ENCODE peak calls at places on chromosome 5, in nine cellular contexts. One of them, this sample, is unnamed.

GRCh38 chr5:59164041-59164830 is 581.4 kb downstream of the RAB3C start:
- DNase-seq in B cell: no peak
- DNase-seq in body of pancreas: no peak
- DNase-seq in adrenal gland: no peak
- DNase-seq in fibroblast of gingiva: peak
- DNase-seq in T-helper 2 cell: no peak
- DNase-seq in A172: no peak
- DNase-seq in EH: peak
- DNase-seq in OCI-M1: no peak
- DNase-seq in this sample: no peak

GRCh38 chr5:139655727-139656271 is 7.7 kb downstream of the CXXC5 start:
- DNase-seq in B cell: no peak
- DNase-seq in body of pancreas: peak
- DNase-seq in adrenal gland: no peak
- DNase-seq in fibroblast of gingiva: peak
- DNase-seq in T-helper 2 cell: no peak
- DNase-seq in A172: peak
- DNase-seq in EH: peak
- DNase-seq in OCI-M1: no peak
- DNase-seq in this sample: no peak

GRCh38 chr5:97425511-97425910 is 242.5 kb upstream of the RIOK2 start:
- DNase-seq in B cell: no peak
- DNase-seq in body of pancreas: no peak
- DNase-seq in adrenal gland: no peak
- DNase-seq in fibroblast of gingiva: no peak
- DNase-seq in T-helper 2 cell: no peak
- DNase-seq in A172: no peak
- DNase-seq in EH: peak
- DNase-seq in OCI-M1: peak
- DNase-seq in this sample: no peak

GRCh38 chr5:73447234-73448071 is 1.1 kb downstream of the FOXD1 start:
- DNase-seq in B cell: peak
- DNase-seq in body of pancreas: peak
- DNase-seq in adrenal gland: no peak
- DNase-seq in fibroblast of gingiva: peak
- DNase-seq in T-helper 2 cell: peak
- DNase-seq in A172: peak
- DNase-seq in EH: peak
- DNase-seq in OCI-M1: no peak
- DNase-seq in this sample: no peak

GRCh38 chr5:158119852-158120708 is 261.1 kb upstream of the CLINT1 start:
- DNase-seq in B cell: no peak
- DNase-seq in body of pancreas: no peak
- DNase-seq in adrenal gland: no peak
- DNase-seq in fibroblast of gingiva: peak
- DNase-seq in T-helper 2 cell: no peak
- DNase-seq in A172: no peak
- DNase-seq in EH: peak
- DNase-seq in OCI-M1: peak
- DNase-seq in this sample: no peak

GRCh38 chr5:35908266-35908665 is 30.2 kb downstream of the CAPSL start:
- DNase-seq in B cell: no peak
- DNase-seq in body of pancreas: no peak
- DNase-seq in adrenal gland: no peak
- DNase-seq in fibroblast of gingiva: no peak
- DNase-seq in T-helper 2 cell: no peak
- DNase-seq in A172: no peak
- DNase-seq in EH: no peak
- DNase-seq in OCI-M1: no peak
- DNase-seq in this sample: no peak

GRCh38 chr5:28575368-28575767 is 1537.0 kb upstream of the CDH9 start:
- DNase-seq in B cell: no peak
- DNase-seq in body of pancreas: no peak
- DNase-seq in adrenal gland: no peak
- DNase-seq in fibroblast of gingiva: no peak
- DNase-seq in T-helper 2 cell: no peak
- DNase-seq in A172: no peak
- DNase-seq in EH: no peak
- DNase-seq in OCI-M1: no peak
- DNase-seq in this sample: no peak

GRCh38 chr5:124561451-124561850 is 185.0 kb downstream of the ZNF608 start:
- DNase-seq in B cell: no peak
- DNase-seq in body of pancreas: no peak
- DNase-seq in adrenal gland: no peak
- DNase-seq in fibroblast of gingiva: no peak
- DNase-seq in T-helper 2 cell: no peak
- DNase-seq in A172: peak
- DNase-seq in EH: no peak
- DNase-seq in OCI-M1: no peak
- DNase-seq in this sample: no peak

GRCh38 chr5:10866913-10867312 is 105.9 kb upstream of the DAP start:
- DNase-seq in B cell: no peak
- DNase-seq in body of pancreas: no peak
- DNase-seq in adrenal gland: no peak
- DNase-seq in fibroblast of gingiva: no peak
- DNase-seq in T-helper 2 cell: no peak
- DNase-seq in A172: no peak
- DNase-seq in EH: no peak
- DNase-seq in OCI-M1: peak
- DNase-seq in this sample: no peak

GRCh38 chr5:163696270-163696887 is 191.0 kb downstream of the MAT2B start:
- DNase-seq in B cell: peak
- DNase-seq in body of pancreas: peak
- DNase-seq in adrenal gland: peak
- DNase-seq in fibroblast of gingiva: peak
- DNase-seq in T-helper 2 cell: no peak
- DNase-seq in A172: peak
- DNase-seq in EH: peak
- DNase-seq in OCI-M1: peak
- DNase-seq in this sample: peak

GRCh38 chr5:100802188-100802587 is 100.9 kb downstream of the ST8SIA4 start:
- DNase-seq in B cell: no peak
- DNase-seq in body of pancreas: no peak
- DNase-seq in adrenal gland: no peak
- DNase-seq in fibroblast of gingiva: no peak
- DNase-seq in T-helper 2 cell: no peak
- DNase-seq in A172: no peak
- DNase-seq in EH: no peak
- DNase-seq in OCI-M1: no peak
- DNase-seq in this sample: no peak

GRCh38 chr5:134026521-134027202 is 21.9 kb upstream of the VDAC1 start:
- DNase-seq in B cell: peak
- DNase-seq in body of pancreas: peak
- DNase-seq in adrenal gland: peak
- DNase-seq in fibroblast of gingiva: peak
- DNase-seq in T-helper 2 cell: no peak
- DNase-seq in A172: peak
- DNase-seq in EH: peak
- DNase-seq in OCI-M1: peak
- DNase-seq in this sample: peak

This sample was measured in pulmonary artery endothelial cell.